ENCODE peak calls at places on chromosome 4, in nine cellular contexts. Y is T-helper 2 cell; Z is T-cell; N is stimulated activated CD4-positive, alpha-beta T cell treated with anti-CD3 and anti-CD28 coated beads, Interleukin-12 subunit alpha, Interleukin-12 subunit beta, amount 100 ng/mL, for 4 hours; T is NCI-H446; H is nephron progenitor cell; P is hippocampal formation; X is left ventricle myocardium inferior; Q is NCI-H1417. B is an unnamed sample.
A peak's percentile ranks its signal among the peaks of the same experiment; 100 is the strongest.

GRCh38 chr4:141909541-141909940 is 273.2 kb downstream of the IL15 start:
- DNase-seq in N (no peak), Q (no peak), P (no peak), T (no peak), Z (no peak), X (no peak), H (no peak), Y (no peak), B (no peak)

GRCh38 chr4:170623899-170624298 is 534.1 kb upstream of the AADAT start:
- DNase-seq in Y (no peak), T (no peak), H (no peak), Q (no peak), Z (no peak), N (no peak), X (no peak), P (no peak), B (no peak)

GRCh38 chr4:146222313-146222712 is 8.0 kb downstream of the REELD1 start:
- DNase-seq in N (no peak), H (no peak), Y (no peak), P (no peak), Q (no peak), T (no peak), Z (no peak), X (no peak), B (no peak)

GRCh38 chr4:187993827-187994226 is 1.7 kb upstream of the ZFP42 start:
- DNase-seq in Q (no peak), Y (no peak), H (peak; percentile 12), P (no peak), Z (no peak), T (no peak), N (no peak), X (no peak), B (no peak)

GRCh38 chr4:73653695-73654106 is 33.5 kb upstream of the RASSF6 start:
- DNase-seq in T (peak; percentile 46), Q (peak; percentile 72), N (no peak), Y (peak; percentile 55), Z (peak; percentile 1), P (peak; percentile 48), X (no peak), H (no peak), B (peak; percentile 80)

GRCh38 chr4:117085185-117085701 is at the start of gene TRAM1L1:
- DNase-seq in P (peak; percentile 91), Z (no peak), X (peak; percentile 55), T (peak; percentile 94), H (peak; percentile 89), N (no peak), Q (peak; percentile 82), Y (peak; percentile 55), B (peak; percentile 72)

GRCh38 chr4:73589887-73590801 is 30.1 kb downstream of the RASSF6 start:
- DNase-seq in H (no peak), N (no peak), Y (no peak), Q (peak; percentile 71), T (no peak), X (no peak), P (no peak), Z (no peak), B (peak; percentile 21)

GRCh38 chr4:61275214-61275613 is 75.1 kb downstream of the ADGRL3 start:
- DNase-seq in H (no peak), Y (no peak), N (no peak), Q (no peak), Z (no peak), P (no peak), T (no peak), X (no peak), B (no peak)

GRCh38 chr4:54516556-54517215 is 141.1 kb upstream of the KIT start:
- DNase-seq in P (no peak), H (no peak), X (peak; percentile 22), Q (no peak), Z (no peak), T (no peak), N (no peak), Y (no peak), B (no peak)

GRCh38 chr4:174669278-174669677 is 147.0 kb upstream of the HPGD start:
- DNase-seq in N (no peak), T (no peak), X (no peak), Y (no peak), P (no peak), H (no peak), Q (no peak), Z (no peak), B (no peak)

GRCh38 chr4:87490664-87491369 is 38.4 kb downstream of the SPARCL1 start:
- DNase-seq in N (no peak), Z (no peak), T (no peak), Q (no peak), Y (no peak), X (no peak), P (no peak), H (no peak), B (no peak)

GRCh38 chr4:36255575-36255974 is 11.3 kb upstream of the ARAP2 start:
- DNase-seq in P (peak; percentile 53), Y (peak; percentile 92), Q (no peak), X (no peak), T (no peak), H (no peak), N (peak; percentile 12), Z (peak; percentile 64), B (no peak)

GRCh38 chr4:54231419-54232150 is 2.5 kb downstream of the PDGFRA start:
- DNase-seq in T (no peak), Y (no peak), N (no peak), H (peak; percentile 74), P (no peak), Q (peak; percentile 45), Z (no peak), X (peak; percentile 76), B (peak; percentile 3)